ENCODE peak calls at places on chromosome 5, in four cellular contexts. Z is naive thymus-derived CD4-positive, alpha-beta T cell; C is stimulated activated naive B cell treated with anti-CD40 and anti-IgM and Interleukin-4, amounts not matched to agents 10 μg/mL and 1 μg/mL and 100 μg/mL, for 72 hours; X is HepG2. Y is an unnamed sample.

GRCh38 chr5:159705948-159706347 is 210.3 kb upstream of the ADRA1B start:
- DNase-seq in Z (no peak), C (no peak), X (no peak), Y (no peak)

GRCh38 chr5:103829585-103829984 is 267.0 kb upstream of the NUDT12 start:
- DNase-seq in Z (no peak), C (no peak), X (no peak), Y (no peak)

GRCh38 chr5:162768962-162769464 is 668.4 kb upstream of the CCNG1 start:
- DNase-seq in Z (no peak), C (no peak), X (no peak), Y (no peak)

GRCh38 chr5:117667105-117667504 is 1092.5 kb upstream of the SEMA6A start:
- DNase-seq in Z (no peak), C (no peak), X (no peak), Y (no peak)

GRCh38 chr5:123965626-123966025 is 453.6 kb downstream of the CSNK1G3 start:
- DNase-seq in Z (no peak), C (no peak), X (no peak), Y (no peak)

GRCh38 chr5:163938595-163938994 is 433.2 kb downstream of the MAT2B start:
- DNase-seq in Z (no peak), C (no peak), X (peak), Y (no peak)

GRCh38 chr5:173981362-173981761 is 7.6 kb upstream of the C5orf47 start:
- DNase-seq in Z (no peak), C (no peak), X (no peak), Y (no peak)

GRCh38 chr5:145110826-145111225 is 724.3 kb downstream of the PRELID2 start:
- DNase-seq in Z (no peak), C (no peak), X (no peak), Y (no peak)

GRCh38 chr5:159402871-159403270 is 72.6 kb upstream of the IL12B start:
- DNase-seq in Z (no peak), C (no peak), X (no peak), Y (no peak)

GRCh38 chr5:17219431-17219830 is 2.0 kb downstream of the BASP1 start:
- DNase-seq in Z (no peak), C (no peak), X (no peak), Y (no peak)

GRCh38 chr5:142437563-142437962 is 112.7 kb upstream of the SPRY4 start:
- DNase-seq in Z (no peak), C (no peak), X (peak), Y (no peak)

GRCh38 chr5:61701877-61702602 is 370.0 kb downstream of the ZSWIM6 start:
- DNase-seq in Z (no peak), C (peak), X (no peak), Y (no peak)

GRCh38 chr5:16740476-16740875 is 123.7 kb upstream of the RETREG1 start:
- DNase-seq in Z (no peak), C (no peak), X (no peak), Y (no peak)

GRCh38 chr5:72441861-72442540 is 65.2 kb downstream of the ZNF366 start:
- DNase-seq in Z (no peak), C (no peak), X (no peak), Y (no peak)

GRCh38 chr5:168786142-168786541 is 207.0 kb upstream of the PANK3 start:
- DNase-seq in Z (no peak), C (no peak), X (no peak), Y (no peak)

GRCh38 chr5:56085205-56085604 is 90.4 kb upstream of the IL6ST start:
- DNase-seq in Z (no peak), C (no peak), X (no peak), Y (no peak)

GRCh38 chr5:170755679-170756456 is 27.7 kb upstream of the GABRP start:
- DNase-seq in Z (no peak), C (no peak), X (no peak), Y (no peak)

GRCh38 chr5:1394881-1395860 is 50.1 kb downstream of the SLC6A3 start:
- DNase-seq in Z (no peak), C (no peak), X (no peak), Y (no peak)

GRCh38 chr5:21680196-21680595 is 1172.9 kb downstream of the CDH12 start:
- DNase-seq in Z (no peak), C (no peak), X (no peak), Y (no peak)

GRCh38 chr5:91864902-91865420 is 481.8 kb upstream of the ARRDC3 start:
- DNase-seq in Z (no peak), C (no peak), X (no peak), Y (no peak)

GRCh38 chr5:68505917-68506860 is 290.6 kb downstream of the PIK3R1 start:
- DNase-seq in Z (no peak), C (no peak), X (peak), Y (no peak)

GRCh38 chr5:34957857-34958690 is 28.7 kb downstream of the DNAJC21 start:
- DNase-seq in Z (peak), C (no peak), X (peak), Y (no peak)

GRCh38 chr5:88269222-88269771 is 652 bp upstream of the TMEM161B start:
- DNase-seq in Z (no peak), C (peak), X (peak), Y (no peak)

GRCh38 chr5:3385874-3386536 is 209.6 kb upstream of the IRX1 start:
- DNase-seq in Z (no peak), C (no peak), X (no peak), Y (no peak)

GRCh38 chr5:131974956-131975726 is 29.7 kb upstream of the MEIKIN start:
- DNase-seq in Z (peak), C (no peak), X (no peak), Y (no peak)

GRCh38 chr5:73135429-73136276 is 15.3 kb downstream of the TMEM171 start:
- DNase-seq in Z (peak), C (no peak), X (peak), Y (no peak)

GRCh38 chr5:105638437-105638836 is 2032.3 kb downstream of the EFNA5 start:
- DNase-seq in Z (no peak), C (no peak), X (no peak), Y (no peak)

GRCh38 chr5:169592937-169593650 is 9.5 kb downstream of the SPDL1 start:
- DNase-seq in Z (no peak), C (no peak), X (no peak), Y (no peak)

GRCh38 chr5:83026930-83027687 is 50.1 kb downstream of the TMEM167A start:
- DNase-seq in Z (no peak), C (no peak), X (no peak), Y (peak)

GRCh38 chr5:172076783-172077244 is 70.4 kb upstream of the FBXW11 start:
- DNase-seq in Z (no peak), C (no peak), X (no peak), Y (no peak)

GRCh38 chr5:151200913-151201445 is 22.9 kb downstream of the CCDC69 start:
- DNase-seq in Z (no peak), C (no peak), X (no peak), Y (no peak)

GRCh38 chr5:173547579-173547978 is 68.9 kb downstream of the BOD1 start:
- DNase-seq in Z (no peak), C (no peak), X (no peak), Y (peak)

GRCh38 chr5:136032564-136032963 is 3.8 kb downstream of the TGFBI start:
- DNase-seq in Z (no peak), C (no peak), X (peak), Y (no peak)

GRCh38 chr5:153982206-153982605 is 56.5 kb downstream of the FAM114A2 start:
- DNase-seq in Z (no peak), C (no peak), X (no peak), Y (no peak)

GRCh38 chr5:74281191-74281590 is 359.3 kb downstream of the ENC1 start:
- DNase-seq in Z (no peak), C (no peak), X (no peak), Y (no peak)

Y was measured in GM12864.